ENCODE peak calls at places on chromosome 14, in seven cellular contexts. S is AG10803, O is body of pancreas, I is GM23338, T is psoas muscle, R is activated B cell treated with CpG ODN at 0.5 μM for 24 hours, G is upper lobe of left lung. F is an unnamed sample.

GRCh38 chr14:86505808-86506207 is 975.9 kb downstream of the FLRT2 start:
- DNase-seq in S (no peak), O (no peak), I (no peak), T (no peak), R (no peak), G (no peak), F (no peak)

GRCh38 chr14:66228267-66228970 is 257.8 kb upstream of the CCDC196 start:
- DNase-seq in S (peak; percentile 20), O (no peak), I (no peak), T (no peak), R (no peak), G (no peak), F (no peak)

GRCh38 chr14:29030121-29030520 is 263.5 kb downstream of the FOXG1 start:
- DNase-seq in S (no peak), O (no peak), I (no peak), T (no peak), R (no peak), G (no peak), F (no peak)

GRCh38 chr14:81452766-81453165 is 52.6 kb upstream of the STON2 start:
- DNase-seq in S (no peak), O (no peak), I (no peak), T (no peak), R (no peak), G (no peak), F (no peak)

GRCh38 chr14:72633551-72633950 is 260.4 kb downstream of the DPF3 start:
- DNase-seq in S (peak; percentile 60), O (no peak), I (no peak), T (no peak), R (no peak), G (no peak), F (no peak)

GRCh38 chr14:65434216-65434850 is 21.8 kb downstream of the FUT8 start:
- DNase-seq in S (peak; percentile 6), O (no peak), I (peak; percentile 18), T (no peak), R (no peak), G (no peak), F (no peak)

GRCh38 chr14:100592461-100592871 is 5.2 kb upstream of the BEGAIN start:
- DNase-seq in S (no peak), O (no peak), I (no peak), T (no peak), R (peak; percentile 10), G (no peak), F (no peak)

GRCh38 chr14:70909788-70910614 is 2.7 kb downstream of the PCNX1 start:
- DNase-seq in S (no peak), O (no peak), I (no peak), T (no peak), R (no peak), G (no peak), F (no peak)

GRCh38 chr14:104799657-104800599 is 973 bp upstream of the ZBTB42 start:
- DNase-seq in S (peak; percentile 71), O (peak; percentile 91), I (peak; percentile 86), T (peak; percentile 93), R (peak; percentile 78), G (peak; percentile 89), F (peak; percentile 73)

GRCh38 chr14:99982449-99983250 is 82.6 kb upstream of the EVL start:
- DNase-seq in S (peak; percentile 67), O (peak; percentile 40), I (peak; percentile 82), T (no peak), R (no peak), G (peak; percentile 58), F (peak; percentile 59)

GRCh38 chr14:73269729-73270651 is 32.7 kb downstream of the PAPLN start:
- DNase-seq in S (peak; percentile 21), O (peak; percentile 48), I (peak; percentile 78), T (peak; percentile 75), R (peak; percentile 40), G (peak; percentile 66), F (no peak)

GRCh38 chr14:34554540-34555250 is 15.2 kb upstream of the EAPP start:
- DNase-seq in S (peak; percentile 22), O (no peak), I (no peak), T (no peak), R (no peak), G (no peak), F (no peak)

GRCh38 chr14:68935761-68936209 is 43.3 kb downstream of the ACTN1 start:
- DNase-seq in S (no peak), O (peak; percentile 88), I (no peak), T (no peak), R (no peak), G (no peak), F (no peak)

GRCh38 chr14:66476964-66477363 is 9.2 kb upstream of the CCDC196 start:
- DNase-seq in S (peak; percentile 23), O (no peak), I (no peak), T (no peak), R (no peak), G (no peak), F (no peak)

GRCh38 chr14:93936926-93937325 is 9.8 kb downstream of the FAM181A start:
- DNase-seq in S (no peak), O (no peak), I (no peak), T (no peak), R (no peak), G (no peak), F (no peak)

GRCh38 chr14:68762944-68763831 is 29.7 kb downstream of the ZFP36L1 start:
- DNase-seq in S (peak; percentile 75), O (peak; percentile 92), I (peak; percentile 72), T (peak; percentile 67), R (no peak), G (no peak), F (no peak)

GRCh38 chr14:56891226-56891625 is 80.9 kb upstream of the OTX2 start:
- DNase-seq in S (no peak), O (no peak), I (no peak), T (no peak), R (no peak), G (no peak), F (no peak)

GRCh38 chr14:62162998-62163589 is 400.9 kb downstream of the SNAPC1 start:
- DNase-seq in S (peak; percentile 43), O (peak; percentile 15), I (peak; percentile 82), T (no peak), R (no peak), G (no peak), F (no peak)

DNA sequence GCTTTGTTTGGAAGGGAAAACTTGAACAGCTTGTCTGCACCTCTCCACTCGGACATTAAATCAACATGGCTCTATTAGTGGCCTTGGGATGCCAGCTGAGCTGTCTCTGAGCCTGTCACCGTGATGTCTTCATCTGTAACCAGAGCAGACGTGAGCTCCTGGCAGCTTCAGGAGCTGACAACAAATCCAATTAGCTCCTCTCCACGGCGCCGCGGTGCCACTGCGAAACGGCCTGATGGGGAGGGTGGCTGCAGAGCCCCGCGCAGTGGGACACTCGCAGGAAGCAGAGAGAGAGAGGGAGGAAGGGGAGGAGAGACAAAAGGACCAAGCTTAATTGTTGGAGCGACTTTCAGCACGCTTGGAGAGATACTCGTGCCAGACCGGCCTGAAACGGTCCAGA is 112.3 kb downstream of the PAPOLA start:
- DNase-seq in S (no peak), O (no peak), I (no peak), T (no peak), R (no peak), G (no peak), F (no peak)
- TF ChIP-seq CTCF in S (no peak), O (no peak), I (no peak), T (no peak), R (no peak), G (no peak), F (no peak)

DNA sequence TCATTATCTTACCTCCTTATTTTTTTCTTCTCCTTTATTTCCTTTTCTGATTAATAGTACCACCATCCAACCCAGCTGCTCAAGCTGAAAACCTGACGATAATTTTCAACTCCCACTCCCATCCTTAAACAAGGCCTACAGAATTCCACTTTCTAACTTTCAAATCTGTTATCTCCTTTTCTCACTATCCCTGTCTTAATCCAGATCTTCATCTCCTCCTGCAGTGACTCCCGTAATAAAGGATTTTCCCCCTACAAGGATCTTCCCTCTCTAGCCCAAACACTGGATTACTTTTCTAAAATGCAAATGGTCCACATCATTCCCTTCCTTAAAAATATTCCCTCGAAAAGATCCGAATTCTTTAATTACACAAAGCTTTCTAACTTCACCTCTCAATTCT is 1.5 kb downstream of the TRAPPC6B start:
- DNase-seq in S (no peak), O (no peak), I (no peak), T (no peak), R (no peak), G (no peak), F (no peak)
- TF ChIP-seq CTCF in S (no peak), O (no peak), I (no peak), T (no peak), R (no peak), G (no peak), F (no peak)

GRCh38 chr14:50633954-50634353 is 34.2 kb downstream of the SAV1 start:
- DNase-seq in S (no peak), O (no peak), I (no peak), T (no peak), R (no peak), G (no peak), F (no peak)

GRCh38 chr14:50631408-50631821 is 36.7 kb downstream of the SAV1 start:
- DNase-seq in S (peak; percentile 42), O (no peak), I (no peak), T (no peak), R (no peak), G (no peak), F (no peak)

GRCh38 chr14:50635136-50635535 is 33.0 kb downstream of the SAV1 start:
- DNase-seq in S (peak; percentile 27), O (no peak), I (no peak), T (no peak), R (no peak), G (no peak), F (no peak)
- TF ChIP-seq CTCF in S (no peak), O (no peak), I (no peak), T (no peak), R (no peak), G (no peak), F (no peak)

GRCh38 chr14:52012635-52013034 is 23.3 kb downstream of the RTRAF start:
- DNase-seq in S (peak; percentile 51), O (peak; percentile 54), I (peak; percentile 27), T (peak; percentile 79), R (no peak), G (no peak), F (no peak)

GRCh38 chr14:52018252-52018651 is 28.9 kb downstream of the RTRAF start:
- DNase-seq in S (no peak), O (no peak), I (no peak), T (no peak), R (no peak), G (no peak), F (no peak)

GRCh38 chr14:52014601-52015267 is 25.4 kb downstream of the RTRAF start:
- DNase-seq in S (no peak), O (no peak), I (no peak), T (no peak), R (no peak), G (no peak), F (no peak)

GRCh38 chr14:52013984-52014600 is 24.7 kb downstream of the RTRAF start:
- DNase-seq in S (no peak), O (no peak), I (peak; percentile 55), T (peak; percentile 54), R (no peak), G (no peak), F (no peak)

DNA sequence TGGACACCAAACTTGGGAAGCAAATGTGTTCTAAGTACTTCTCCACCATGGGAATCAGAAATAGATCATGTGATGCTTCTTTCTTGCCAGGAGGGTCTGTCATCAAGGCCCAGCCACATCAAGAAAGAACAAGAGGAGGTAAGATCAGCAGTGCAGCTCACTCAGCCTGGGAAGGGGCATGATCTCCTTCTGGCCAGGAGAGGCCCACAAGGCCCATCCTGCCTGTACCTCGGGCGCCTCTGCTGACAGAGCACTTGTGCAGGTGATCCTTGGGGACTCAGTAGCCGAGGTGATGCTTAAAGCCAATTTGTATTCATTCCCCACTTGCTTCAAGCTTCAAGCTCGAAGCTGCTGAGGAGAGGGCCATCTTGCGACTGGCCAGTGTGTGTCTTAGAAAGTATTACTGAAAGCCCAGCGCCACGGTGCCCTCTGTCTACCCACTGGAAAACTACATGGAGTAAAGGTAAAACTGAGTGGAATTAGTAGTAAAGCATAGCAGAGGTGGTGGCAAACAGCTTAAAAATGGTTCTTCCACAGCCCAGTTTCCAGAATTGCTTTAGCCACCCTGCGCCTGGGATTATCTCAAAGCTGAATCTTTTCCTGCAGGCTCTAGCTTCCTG is 26.2 kb downstream of the RTRAF start:
- DNase-seq in S (no peak), O (peak; percentile 37), I (peak; percentile 70), T (no peak), R (no peak), G (no peak), F (no peak)
- TF ChIP-seq CTCF in S (peak; percentile 49), O (peak; percentile 47), I (peak; percentile 70), T (no peak), R (no peak), G (peak; percentile 13), F (no peak)